ENCODE peak calls at places on chromosomes 6 and 20, in four cellular contexts. J is adrenal gland, R is NB4, B is tibial artery. C is an unnamed sample.

GRCh38 chr20:34012330-34012729 is 18.6 kb downstream of the RALY start:
- DNase-seq in J (no peak), R (no peak), B (no peak), C (no peak)

GRCh38 chr20:57108742-57109141 is 157.7 kb downstream of the BMP7 start:
- DNase-seq in J (no peak), R (no peak), B (no peak), C (no peak)

GRCh38 chr6:89122625-89123024 is 4.8 kb upstream of the SRSF12 start:
- DNase-seq in J (no peak), R (peak; percentile 64), B (no peak), C (peak; percentile 14)

GRCh38 chr6:167221408-167222201 is 63.8 kb upstream of the GPR31 start:
- DNase-seq in J (no peak), R (no peak), B (no peak), C (no peak)

GRCh38 chr6:5132741-5133140 is 47.6 kb downstream of the PPP1R3G start:
- DNase-seq in J (peak; percentile 90), R (no peak), B (peak; percentile 71), C (no peak)

GRCh38 chr20:38238834-38239233 is 21.7 kb downstream of the KIAA1755 start:
- DNase-seq in J (no peak), R (no peak), B (no peak), C (no peak)

GRCh38 chr20:24106155-24106800 is 117.7 kb upstream of the GGTLC1 start:
- DNase-seq in J (no peak), R (no peak), B (no peak), C (no peak)

GRCh38 chr6:145087034-145087433 is 648.3 kb downstream of the EPM2A start:
- DNase-seq in J (no peak), R (no peak), B (no peak), C (no peak)

GRCh38 chr6:124970243-124970642 is 8.0 kb downstream of the RNF217 start:
- DNase-seq in J (no peak), R (no peak), B (no peak), C (no peak)

GRCh38 chr20:22901921-22902320 is 133.2 kb upstream of the SSTR4 start:
- DNase-seq in J (no peak), R (no peak), B (no peak), C (no peak)

GRCh38 chr6:1678966-1679690 is 69.4 kb downstream of the FOXC1 start:
- DNase-seq in J (peak; percentile 11), R (no peak), B (no peak), C (no peak)

GRCh38 chr6:43304361-43304760 is 4.3 kb downstream of the CRIP3 start:
- DNase-seq in J (peak; percentile 14), R (no peak), B (no peak), C (no peak)

GRCh38 chr6:85404497-85405174 is 45.2 kb upstream of the NT5E start:
- DNase-seq in J (no peak), R (no peak), B (no peak), C (peak; percentile 72)

GRCh38 chr6:111989743-111990142 is 64.2 kb upstream of the CCN6 start:
- DNase-seq in J (no peak), R (no peak), B (no peak), C (no peak)

GRCh38 chr6:25220853-25221252 is 58.3 kb upstream of the CARMIL1 start:
- DNase-seq in J (no peak), R (no peak), B (no peak), C (no peak)

GRCh38 chr20:38293490-38294333 is 10.2 kb upstream of the BPI start:
- DNase-seq in J (no peak), R (no peak), B (no peak), C (no peak)

GRCh38 chr20:51350941-51351631 is 191.4 kb downstream of the NFATC2 start:
- DNase-seq in J (no peak), R (no peak), B (peak; percentile 45), C (no peak)

GRCh38 chr20:10536531-10536930 is 101.4 kb downstream of the SLX4IP start:
- DNase-seq in J (no peak), R (peak; percentile 64), B (no peak), C (no peak)

GRCh38 chr6:45640081-45640491 is 262.4 kb upstream of the SUPT3H start:
- DNase-seq in J (no peak), R (no peak), B (no peak), C (no peak)

GRCh38 chr6:139942333-139942732 is 567.9 kb upstream of the CITED2 start:
- DNase-seq in J (no peak), R (no peak), B (no peak), C (no peak)

GRCh38 chr20:44585042-44585968 is 2.9 kb downstream of the PKIG start:
- DNase-seq in J (no peak), R (no peak), B (no peak), C (no peak)

GRCh38 chr6:87308970-87309369 is 13.4 kb upstream of the SMIM8 start:
- DNase-seq in J (no peak), R (no peak), B (no peak), C (no peak)

GRCh38 chr6:35576647-35577046 is 64.0 kb upstream of the TULP1 start:
- DNase-seq in J (no peak), R (no peak), B (no peak), C (no peak)

GRCh38 chr6:692356-692851 is 535 bp downstream of the EXOC2 start:
- DNase-seq in J (peak; percentile 61), R (peak; percentile 73), B (no peak), C (no peak)

GRCh38 chr20:53655909-53656652 is 62.4 kb upstream of the ZNF217 start:
- DNase-seq in J (no peak), R (no peak), B (no peak), C (no peak)

GRCh38 chr20:31967830-31968249 is at the start of gene XKR7:
- DNase-seq in J (peak; percentile 52), R (peak; percentile 64), B (no peak), C (no peak)
- H3K4me3 ChIP-seq in J (no peak within 1 kb of the TSS), R (no peak within 1 kb of the TSS), B (no peak within 1 kb of the TSS), C (no peak within 1 kb of the TSS)

GRCh38 chr6:10414766-10415592 is at the start of gene TFAP2A:
- DNase-seq in J (no peak), R (no peak), B (no peak), C (peak; percentile 76)
- TF ChIP-seq CTCF in J (no peak), R (no peak), B (no peak), C (peak; percentile 52)

GRCh38 chr20:60056345-60057122 is 98.3 kb downstream of the CDH26 start:
- DNase-seq in J (no peak), R (peak; percentile 83), B (no peak), C (no peak)
- H3K4me3 ChIP-seq in J (no peak overlapping the region), R (peak overlapping the region; percentile 80), B (no peak overlapping the region), C (no peak overlapping the region)

DNA sequence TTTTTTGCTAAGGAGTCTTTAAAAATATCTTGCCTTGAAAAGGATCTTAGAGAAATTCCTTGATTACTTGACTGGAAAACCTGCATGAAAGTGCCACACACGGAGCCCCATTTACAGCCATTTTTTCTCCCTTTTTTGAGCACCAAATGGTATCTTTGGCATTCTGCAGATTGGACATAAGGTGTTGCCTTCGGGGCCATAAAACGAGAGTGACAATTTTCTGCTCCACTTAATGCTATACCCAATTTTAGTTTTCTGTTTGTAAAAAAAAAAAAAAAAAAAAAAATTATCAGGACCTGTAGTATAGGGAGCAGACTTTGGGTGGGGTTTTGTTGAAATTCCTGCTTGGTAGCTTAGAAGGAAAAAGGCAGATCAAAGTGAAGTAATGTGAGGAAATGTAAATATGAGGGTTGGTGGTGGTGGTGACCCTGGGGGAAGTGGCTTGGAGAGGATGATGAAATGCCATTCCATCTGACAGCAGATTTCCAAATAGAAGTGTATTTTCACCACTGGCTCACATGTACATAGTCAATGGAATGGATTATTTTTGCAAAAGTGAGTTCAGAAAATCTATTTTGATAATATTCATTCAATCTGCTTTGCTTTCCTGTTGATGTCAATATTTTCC is 212.1 kb upstream of the SOX4 start:
- DNase-seq in J (no peak), R (peak; percentile 82), B (no peak), C (no peak)
- TF ChIP-seq CTCF in J (no peak), R (no peak), B (no peak), C (no peak)

DNA sequence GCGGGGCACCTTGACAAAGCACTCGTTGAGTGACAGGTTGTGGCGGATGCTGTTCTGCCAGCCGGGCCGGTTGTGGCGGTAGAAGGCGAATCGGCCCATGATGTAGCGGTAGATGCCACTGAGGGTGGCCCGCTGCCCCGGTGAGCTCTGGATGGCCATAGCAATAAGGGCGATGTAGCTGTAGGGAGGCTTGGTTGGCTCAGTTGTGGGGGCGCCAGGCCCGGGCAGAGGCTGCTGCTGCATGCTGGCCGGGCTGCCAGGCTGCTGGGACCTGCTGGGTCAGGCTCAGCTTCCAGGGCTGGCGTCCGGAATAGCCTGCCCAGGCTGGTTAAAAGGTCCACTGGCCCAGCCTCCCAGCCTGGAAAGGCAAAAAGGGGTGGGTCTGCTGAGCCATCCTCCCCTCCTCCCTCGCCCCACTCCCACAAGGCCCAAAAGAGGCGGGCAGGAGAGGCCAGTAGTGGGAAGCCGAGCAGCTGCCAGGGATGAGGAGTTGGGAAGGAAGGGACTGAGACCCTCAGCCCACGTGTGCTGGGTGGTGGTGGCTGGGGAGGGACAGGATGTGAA is at the start of gene FOXS1:
- DNase-seq in J (no peak), R (no peak), B (peak; percentile 95), C (no peak)
- H3K4me3 ChIP-seq in J (no peak within 1 kb of the TSS), R (no peak within 1 kb of the TSS), B (peak within 1 kb of the TSS; percentile 62), C (no peak within 1 kb of the TSS)

DNA sequence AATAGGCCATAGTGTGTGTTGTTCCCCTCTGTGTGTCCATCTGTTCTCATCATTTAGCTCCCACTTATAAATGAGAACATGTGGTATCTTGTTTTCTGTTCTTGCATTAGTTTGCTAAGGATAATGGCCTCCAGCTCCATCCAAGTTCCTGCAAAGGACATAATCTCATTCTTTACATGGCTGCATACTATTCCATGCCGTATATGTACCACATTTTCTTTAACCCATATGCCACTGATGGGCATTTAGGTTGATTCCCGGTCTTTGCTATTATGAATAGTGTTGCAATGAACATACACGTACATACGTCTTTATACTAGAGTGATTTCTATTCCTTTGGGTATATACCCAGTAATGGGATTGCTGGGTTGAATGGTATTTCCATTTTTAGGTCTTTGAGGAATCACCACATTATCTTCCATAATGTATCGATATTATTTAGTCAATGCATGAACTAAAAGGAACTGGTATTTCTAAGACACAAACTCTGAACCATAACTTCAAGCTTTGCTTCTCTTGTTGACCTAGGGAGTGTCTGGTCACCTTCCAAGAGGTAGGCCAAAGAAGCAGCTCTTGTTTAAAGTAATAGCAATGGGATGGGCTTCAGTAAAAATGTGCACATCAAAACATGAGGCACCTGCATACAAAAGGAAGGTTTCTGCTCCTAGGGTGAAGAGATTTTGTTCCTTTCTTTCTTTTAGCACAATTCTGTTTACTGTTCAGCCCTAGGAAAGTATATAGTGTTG is 343.0 kb upstream of the ARID1B start:
- DNase-seq in J (no peak), R (no peak), B (no peak), C (no peak)
- TF ChIP-seq CTCF in J (no peak), R (no peak), B (no peak), C (no peak)

DNA sequence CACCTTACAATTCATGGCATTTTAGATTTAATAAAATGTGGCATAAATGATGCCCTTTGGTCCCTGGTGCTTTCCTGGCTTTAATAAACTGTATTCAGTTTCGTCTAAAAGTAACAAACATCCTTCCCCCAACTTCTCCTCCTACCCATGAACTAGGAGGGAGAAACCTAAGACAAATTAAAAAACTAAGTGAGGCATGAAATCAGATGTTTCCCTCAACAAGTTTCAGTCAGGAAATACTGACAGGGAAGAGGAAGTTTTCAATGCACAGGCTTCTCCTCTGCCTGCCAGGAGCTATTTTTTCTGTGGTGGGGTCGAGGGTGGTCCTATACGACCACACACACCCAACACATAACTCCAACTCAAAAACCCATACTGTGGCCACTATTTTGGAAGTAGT is 10.0 kb downstream of the HBS1L start:
- DNase-seq in J (no peak), R (no peak), B (no peak), C (no peak)
- H3K4me3 ChIP-seq in J (no peak overlapping the region), R (no peak overlapping the region), B (no peak overlapping the region), C (no peak overlapping the region)

GRCh38 chr20:54938707-54939106 is 463.3 kb downstream of the DOK5 start:
- DNase-seq in J (no peak), R (peak; percentile 10), B (no peak), C (no peak)
- TF ChIP-seq CTCF in J (no peak), R (no peak), B (no peak), C (no peak)